ENCODE peak calls at places on chromosomes 12 and 14, in six cellular contexts. One of them, this sample, is unnamed.

GRCh38 chr12:102534899-102535298 is 54.5 kb upstream of the IGF1 start:
- DNase-seq in natural killer cell: no peak
- DNase-seq in left ventricle myocardium inferior: no peak
- DNase-seq in thyroid gland: no peak
- DNase-seq in spleen: no peak
- DNase-seq in activated T-cell treated with anti-CD3 and anti-CD28 coated beads, Interleukin-2, amount 50 U/mL, for 1 hour: no peak
- DNase-seq in this sample: no peak

GRCh38 chr12:87784350-87784749 is 244.9 kb downstream of the C12orf50 start:
- DNase-seq in natural killer cell: no peak
- DNase-seq in left ventricle myocardium inferior: no peak
- DNase-seq in thyroid gland: no peak
- DNase-seq in spleen: peak; percentile 51
- DNase-seq in activated T-cell treated with anti-CD3 and anti-CD28 coated beads, Interleukin-2, amount 50 U/mL, for 1 hour: no peak
- DNase-seq in this sample: no peak

GRCh38 chr12:69875416-69875815 is 50.4 kb downstream of the MYRFL start:
- DNase-seq in natural killer cell: no peak
- DNase-seq in left ventricle myocardium inferior: no peak
- DNase-seq in thyroid gland: no peak
- DNase-seq in spleen: no peak
- DNase-seq in activated T-cell treated with anti-CD3 and anti-CD28 coated beads, Interleukin-2, amount 50 U/mL, for 1 hour: no peak
- DNase-seq in this sample: no peak

GRCh38 chr12:48542300-48542928 is 17.0 kb downstream of the OR8S1 start:
- DNase-seq in natural killer cell: no peak
- DNase-seq in left ventricle myocardium inferior: no peak
- DNase-seq in thyroid gland: peak; percentile 28
- DNase-seq in spleen: no peak
- DNase-seq in activated T-cell treated with anti-CD3 and anti-CD28 coated beads, Interleukin-2, amount 50 U/mL, for 1 hour: peak; percentile 53
- DNase-seq in this sample: peak; percentile 42

GRCh38 chr12:30796891-30797371 is 42.2 kb upstream of the CAPRIN2 start:
- DNase-seq in natural killer cell: no peak
- DNase-seq in left ventricle myocardium inferior: no peak
- DNase-seq in thyroid gland: peak; percentile 3
- DNase-seq in spleen: no peak
- DNase-seq in activated T-cell treated with anti-CD3 and anti-CD28 coated beads, Interleukin-2, amount 50 U/mL, for 1 hour: no peak
- DNase-seq in this sample: peak; percentile 36

GRCh38 chr14:22493753-22494152 is 95.3 kb downstream of the DAD1 start:
- DNase-seq in natural killer cell: no peak
- DNase-seq in left ventricle myocardium inferior: no peak
- DNase-seq in thyroid gland: no peak
- DNase-seq in spleen: no peak
- DNase-seq in activated T-cell treated with anti-CD3 and anti-CD28 coated beads, Interleukin-2, amount 50 U/mL, for 1 hour: no peak
- DNase-seq in this sample: no peak

GRCh38 chr12:117330441-117331113 is 30.8 kb downstream of the NOS1 start:
- DNase-seq in natural killer cell: no peak
- DNase-seq in left ventricle myocardium inferior: no peak
- DNase-seq in thyroid gland: no peak
- DNase-seq in spleen: peak; percentile 45
- DNase-seq in activated T-cell treated with anti-CD3 and anti-CD28 coated beads, Interleukin-2, amount 50 U/mL, for 1 hour: no peak
- DNase-seq in this sample: no peak

GRCh38 chr14:71852201-71852600 is 80.0 kb upstream of the RGS6 start:
- DNase-seq in natural killer cell: no peak
- DNase-seq in left ventricle myocardium inferior: no peak
- DNase-seq in thyroid gland: no peak
- DNase-seq in spleen: no peak
- DNase-seq in activated T-cell treated with anti-CD3 and anti-CD28 coated beads, Interleukin-2, amount 50 U/mL, for 1 hour: no peak
- DNase-seq in this sample: no peak

GRCh38 chr14:105842105-105842504 is 315.7 kb downstream of the TMEM121 start:
- DNase-seq in natural killer cell: no peak
- DNase-seq in left ventricle myocardium inferior: no peak
- DNase-seq in thyroid gland: no peak
- DNase-seq in spleen: no peak
- DNase-seq in activated T-cell treated with anti-CD3 and anti-CD28 coated beads, Interleukin-2, amount 50 U/mL, for 1 hour: no peak
- DNase-seq in this sample: no peak

This sample was measured in mammary epithelial cell.